ENCODE peak calls at places on chromosomes 1 and 21, in ten cellular contexts. Y is T follicular helper cell; O is stimulated activated CD4-positive, alpha-beta T cell treated with anti-CD3 and anti-CD28 coated beads, Interleukin-4, amount 100 ng/mL, for 48 hours; V is hepatic stellate cell; N is stimulated activated CD8-positive, alpha-beta memory T cell treated with anti-CD3 and anti-CD28 coated beads, Interleukin-4, amount 100 ng/mL, for 4 hours; D is prostate gland; S is EL; X is ovary; A is lower leg skin; L is small intestine. W is an unnamed sample.

GRCh38 chr21:46150491-46151121 is 4.8 kb downstream of the FTCD start:
- DNase-seq in X (peak), L (no peak), A (peak), Y (no peak), D (no peak), V (no peak), O (no peak), S (no peak), N (no peak), W (no peak)

GRCh38 chr1:1020000-1020404 is at the start of gene AGRN:
- DNase-seq in O (no peak), Y (no peak), A (no peak), N (no peak), S (no peak), L (peak), V (no peak), D (no peak), X (no peak), W (peak)

GRCh38 chr21:33978585-33978984 is 63.0 kb upstream of the ATP5PO start:
- DNase-seq in D (no peak), N (no peak), Y (no peak), L (no peak), S (no peak), O (no peak), X (no peak), A (no peak), V (no peak), W (no peak)

GRCh38 chr1:59214764-59215208 is 82.1 kb upstream of the FGGY start:
- DNase-seq in V (no peak), S (no peak), O (no peak), D (no peak), N (no peak), Y (no peak), A (no peak), X (no peak), L (no peak), W (no peak)

GRCh38 chr1:153292740-153293479 is 19.8 kb downstream of the PGLYRP3 start:
- DNase-seq in Y (no peak), O (no peak), X (no peak), A (no peak), N (no peak), S (no peak), V (no peak), D (no peak), L (no peak), W (no peak)

GRCh38 chr1:187928288-187928687 is 1099.5 kb downstream of the PLA2G4A start:
- DNase-seq in Y (no peak), S (peak), L (peak), O (no peak), N (no peak), X (no peak), V (peak), A (no peak), D (no peak), W (no peak)

GRCh38 chr1:52727114-52727586 is 897 bp downstream of the ZYG11B start:
- DNase-seq in V (peak), N (no peak), A (no peak), L (peak), Y (no peak), O (no peak), S (peak), X (no peak), D (no peak), W (peak)

GRCh38 chr1:58881471-58881994 is 97.7 kb upstream of the JUN start:
- DNase-seq in Y (no peak), N (no peak), X (peak), S (peak), A (no peak), V (no peak), L (peak), O (no peak), D (no peak), W (peak)

GRCh38 chr1:33228935-33229487 is 27.3 kb upstream of the ZNF362 start:
- DNase-seq in O (no peak), A (no peak), D (no peak), N (no peak), V (peak), X (peak), L (no peak), Y (no peak), S (peak), W (no peak)

GRCh38 chr1:222334026-222334680 is 213.8 kb downstream of the HHIPL2 start:
- DNase-seq in S (peak), X (no peak), A (no peak), Y (no peak), O (no peak), L (no peak), N (no peak), V (peak), D (no peak), W (no peak)

GRCh38 chr1:3433076-3433475 is 21.4 kb upstream of the ARHGEF16 start:
- DNase-seq in Y (no peak), S (no peak), V (no peak), X (no peak), O (no peak), L (no peak), A (no peak), N (no peak), D (no peak), W (no peak)

GRCh38 chr1:209652873-209653401 is 712 bp upstream of the LAMB3 start:
- DNase-seq in V (no peak), X (peak), D (peak), L (peak), N (no peak), A (peak), S (peak), Y (no peak), O (peak), W (no peak)

GRCh38 chr21:39452965-39453332 is 1.2 kb downstream of the SH3BGR start:
- DNase-seq in Y (no peak), X (no peak), A (no peak), D (no peak), V (no peak), O (no peak), L (no peak), S (no peak), N (no peak), W (no peak)

GRCh38 chr1:16043521-16043920 is at the start of gene CLCNKB:
- DNase-seq in S (no peak), X (no peak), L (no peak), O (no peak), A (no peak), D (no peak), V (no peak), N (no peak), Y (no peak), W (no peak)

GRCh38 chr21:44874497-44875331 is 1.2 kb upstream of the PTTG1IP start:
- DNase-seq in L (peak), N (no peak), A (peak), S (peak), V (no peak), D (peak), X (peak), Y (no peak), O (peak), W (peak)

GRCh38 chr1:72241397-72241796 is 40.9 kb downstream of the NEGR1 start:
- DNase-seq in A (no peak), N (no peak), Y (no peak), O (no peak), D (no peak), V (no peak), S (peak), X (no peak), L (no peak), W (peak)

GRCh38 chr1:3968851-3969250 is 68.8 kb upstream of the C1orf174 start:
- DNase-seq in V (no peak), N (no peak), A (no peak), D (no peak), O (no peak), X (no peak), S (no peak), L (no peak), Y (no peak), W (peak)

GRCh38 chr1:27318596-27318995 is 3.4 kb upstream of the TMEM222 start:
- DNase-seq in X (no peak), A (no peak), N (no peak), D (no peak), Y (no peak), L (no peak), O (no peak), V (no peak), S (peak), W (no peak)

GRCh38 chr1:170545476-170545875 is 13.5 kb downstream of the GORAB start:
- DNase-seq in L (no peak), A (no peak), D (no peak), O (no peak), X (no peak), Y (no peak), N (no peak), S (peak), V (no peak), W (no peak)

GRCh38 chr21:26652891-26653290 is 79.8 kb upstream of the CYYR1 start:
- DNase-seq in N (no peak), X (no peak), L (no peak), V (no peak), D (no peak), S (no peak), O (no peak), Y (no peak), A (no peak), W (no peak)